ENCODE peak calls at places on chromosomes 4 and X, in ten cellular contexts. M, K, U, C, E, Y, I, X, P and A are unnamed samples.

GRCh38 chr4:177008836-177009501 is 216.2 kb upstream of the VEGFC start:
- DNase-seq in M (no peak), K (no peak), U (peak; percentile 51), C (no peak), E (no peak), Y (no peak), I (no peak), X (peak; percentile 31), P (no peak), A (no peak)

GRCh38 chrX:109687903-109688302 is 45.2 kb downstream of the ACSL4 start:
- DNase-seq in M (no peak), K (no peak), U (no peak), C (no peak), E (no peak), Y (no peak), I (no peak), X (no peak), P (no peak), A (no peak)

GRCh38 chrX:49266536-49267445 is 2.3 kb upstream of the FOXP3 start:
- DNase-seq in M (no peak), K (no peak), U (no peak), C (no peak), E (no peak), Y (no peak), I (no peak), X (no peak), P (no peak), A (no peak)

GRCh38 chr4:126268106-126268505 is 953.4 kb downstream of the FAT4 start:
- DNase-seq in M (no peak), K (no peak), U (peak; percentile 15), C (no peak), E (no peak), Y (no peak), I (no peak), X (peak; percentile 63), P (no peak), A (no peak)

GRCh38 chrX:45714864-45715263 is 514.2 kb upstream of the DIPK2B start:
- DNase-seq in M (no peak), K (no peak), U (peak; percentile 89), C (peak; percentile 25), E (peak; percentile 62), Y (no peak), I (peak; percentile 69), X (peak; percentile 58), P (no peak), A (no peak)

GRCh38 chrX:54495814-54496516 is at the start of gene FGD1:
- DNase-seq in M (peak; percentile 1), K (peak; percentile 4), U (peak; percentile 70), C (peak; percentile 83), E (peak; percentile 69), Y (no peak), I (peak; percentile 56), X (peak; percentile 58), P (peak; percentile 8), A (peak; percentile 5)

GRCh38 chr4:161183729-161184128 is 980.1 kb downstream of the FSTL5 start:
- DNase-seq in M (no peak), K (no peak), U (no peak), C (no peak), E (no peak), Y (no peak), I (no peak), X (no peak), P (no peak), A (no peak)

GRCh38 chr4:78747328-78747946 is 28.7 kb upstream of the BMP2K start:
- DNase-seq in M (no peak), K (no peak), U (peak; percentile 69), C (no peak), E (no peak), Y (no peak), I (peak; percentile 82), X (no peak), P (no peak), A (peak; percentile 67)

GRCh38 chr4:84691800-84692199 is 108.9 kb downstream of the CDS1 start:
- DNase-seq in M (no peak), K (no peak), U (no peak), C (no peak), E (no peak), Y (no peak), I (no peak), X (no peak), P (no peak), A (no peak)

GRCh38 chrX:43564953-43565352 is 91.1 kb upstream of the MAOA start:
- DNase-seq in M (no peak), K (no peak), U (no peak), C (no peak), E (no peak), Y (no peak), I (no peak), X (no peak), P (no peak), A (no peak)

GRCh38 chr4:48680848-48681568 is 99.1 kb downstream of the FRYL start:
- DNase-seq in M (no peak), K (no peak), U (no peak), C (no peak), E (peak; percentile 56), Y (no peak), I (no peak), X (no peak), P (no peak), A (no peak)

GRCh38 chr4:154471924-154472323 is 19.7 kb downstream of the DCHS2 start:
- DNase-seq in M (no peak), K (no peak), U (no peak), C (peak; percentile 16), E (peak; percentile 9), Y (no peak), I (no peak), X (peak; percentile 8), P (no peak), A (no peak)

GRCh38 chr4:163764569-163764968 is 270.1 kb downstream of the TMA16 start:
- DNase-seq in M (no peak), K (no peak), U (no peak), C (no peak), E (no peak), Y (no peak), I (no peak), X (no peak), P (no peak), A (no peak)

GRCh38 chr4:156686120-156686519 is 285.5 kb downstream of the PDGFC start:
- DNase-seq in M (no peak), K (no peak), U (peak; percentile 97), C (peak; percentile 33), E (no peak), Y (no peak), I (no peak), X (no peak), P (peak; percentile 83), A (peak; percentile 97)